ENCODE peak calls at places on chromosome 10, in nine cellular contexts. J, I, B, E, O, R, H, F and C are unnamed samples.

GRCh38 chr10:99815611-99816010 is 33.2 kb downstream of the ABCC2 start:
- DNase-seq in J (no peak), I (no peak), B (no peak), E (no peak), O (no peak), R (no peak), H (no peak), F (no peak), C (no peak)

GRCh38 chr10:86113983-86114382 is 252.6 kb downstream of the GRID1 start:
- DNase-seq in J (no peak), I (no peak), B (peak; percentile 53), E (no peak), O (no peak), R (no peak), H (no peak), F (no peak), C (no peak)

GRCh38 chr10:70055550-70055949 is 2.9 kb downstream of the MACROH2A2 start:
- DNase-seq in J (no peak), I (no peak), B (no peak), E (no peak), O (no peak), R (no peak), H (no peak), F (no peak), C (no peak)

GRCh38 chr10:125217986-125218675 is 57.8 kb upstream of the CTBP2 start:
- DNase-seq in J (no peak), I (no peak), B (no peak), E (no peak), O (no peak), R (no peak), H (no peak), F (no peak), C (no peak)

GRCh38 chr10:78932861-78933260 is 135.9 kb upstream of the ZMIZ1 start:
- DNase-seq in J (no peak), I (no peak), B (no peak), E (no peak), O (no peak), R (no peak), H (no peak), F (no peak), C (peak; percentile 63)

GRCh38 chr10:79346012-79346340 is 1.3 kb upstream of the PPIF start:
- DNase-seq in J (no peak), I (no peak), B (peak; percentile 32), E (no peak), O (no peak), R (no peak), H (no peak), F (no peak), C (no peak)

GRCh38 chr10:69458426-69459100 is 7.3 kb downstream of the TSPAN15 start:
- DNase-seq in J (no peak), I (no peak), B (no peak), E (no peak), O (no peak), R (no peak), H (peak; percentile 88), F (no peak), C (peak; percentile 87)

GRCh38 chr10:3106908-3107425 is 39.6 kb downstream of the PFKP start:
- DNase-seq in J (no peak), I (no peak), B (no peak), E (no peak), O (no peak), R (no peak), H (no peak), F (no peak), C (no peak)

GRCh38 chr10:43216931-43217562 is 49.8 kb downstream of the RASGEF1A start:
- DNase-seq in J (no peak), I (no peak), B (no peak), E (no peak), O (no peak), R (no peak), H (no peak), F (no peak), C (no peak)

GRCh38 chr10:119118231-119118630 is 14.3 kb downstream of the DENND10 start:
- DNase-seq in J (no peak), I (no peak), B (no peak), E (no peak), O (no peak), R (no peak), H (no peak), F (no peak), C (no peak)

GRCh38 chr10:119115921-119116320 is 12.0 kb downstream of the DENND10 start:
- DNase-seq in J (no peak), I (no peak), B (no peak), E (no peak), O (no peak), R (no peak), H (no peak), F (no peak), C (no peak)

GRCh38 chr10:119116326-119116951 is 12.5 kb downstream of the DENND10 start:
- DNase-seq in J (no peak), I (no peak), B (no peak), E (no peak), O (no peak), R (peak; percentile 54), H (no peak), F (no peak), C (no peak)

GRCh38 chr10:119111968-119112515 is 8.1 kb downstream of the DENND10 start:
- DNase-seq in J (no peak), I (no peak), B (no peak), E (no peak), O (no peak), R (no peak), H (no peak), F (no peak), C (no peak)

DNA sequence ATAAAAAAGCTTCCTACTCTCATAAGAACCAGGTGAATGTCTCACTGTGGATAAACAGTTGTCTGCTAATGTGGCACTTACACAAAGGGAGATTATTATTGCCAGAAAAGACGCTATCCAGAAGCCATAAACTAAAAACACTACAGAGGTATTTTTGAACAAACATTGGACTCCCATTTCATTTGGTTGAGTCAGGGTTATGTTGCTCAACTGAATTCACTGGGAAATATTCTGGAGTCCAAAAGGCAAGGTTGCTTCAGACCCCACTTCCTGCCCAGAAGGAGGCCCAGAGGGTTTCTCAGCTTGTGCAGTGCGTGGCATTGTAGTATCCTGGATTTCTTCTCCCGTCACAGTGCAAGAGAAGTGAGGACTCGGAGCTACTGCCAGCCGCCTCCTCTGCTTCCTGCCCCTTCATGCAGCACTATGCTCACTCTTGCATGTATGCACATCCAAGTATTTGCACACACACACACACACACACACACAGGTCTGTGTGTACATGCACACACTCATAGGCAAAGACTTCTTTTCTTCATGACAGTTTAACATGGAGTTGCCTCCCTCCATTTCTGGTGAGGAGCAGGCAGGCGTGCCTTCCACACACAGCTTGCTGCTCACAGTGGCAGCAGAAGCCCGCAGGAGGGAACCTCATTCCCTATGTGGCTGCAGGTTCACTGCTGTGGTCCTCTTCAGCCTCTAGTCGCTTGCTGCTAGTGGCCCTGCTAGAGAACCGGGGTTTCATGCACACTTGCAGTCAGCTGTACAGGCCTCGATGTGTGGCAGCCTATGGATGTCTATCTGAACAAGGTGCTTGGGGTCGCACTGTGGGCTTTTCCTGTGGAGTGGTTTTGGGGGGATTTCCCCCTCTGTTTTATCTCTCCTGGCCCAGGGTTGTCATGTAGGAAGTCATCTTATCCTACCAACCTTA is 10.2 kb downstream of the DENND10 start:
- DNase-seq in J (no peak), I (no peak), B (no peak), E (no peak), O (peak; percentile 53), R (peak; percentile 98), H (no peak), F (no peak), C (no peak)
- TF ChIP-seq EP300 in J (no peak), I (no peak), B (no peak), E (no peak), O (no peak), R (peak; percentile 97), H (no peak), F (no peak), C (no peak)

GRCh38 chr10:112680586-112680985 is 233.6 kb downstream of the VTI1A start:
- DNase-seq in J (no peak), I (no peak), B (no peak), E (no peak), O (no peak), R (no peak), H (no peak), F (no peak), C (no peak)
- H3K27ac ChIP-seq in J (no peak overlapping the region), I (no peak overlapping the region), B (no peak overlapping the region), E (no peak overlapping the region), O (no peak overlapping the region), R (no peak overlapping the region), H (no peak overlapping the region), F (no peak overlapping the region), C (no peak overlapping the region)

DNA sequence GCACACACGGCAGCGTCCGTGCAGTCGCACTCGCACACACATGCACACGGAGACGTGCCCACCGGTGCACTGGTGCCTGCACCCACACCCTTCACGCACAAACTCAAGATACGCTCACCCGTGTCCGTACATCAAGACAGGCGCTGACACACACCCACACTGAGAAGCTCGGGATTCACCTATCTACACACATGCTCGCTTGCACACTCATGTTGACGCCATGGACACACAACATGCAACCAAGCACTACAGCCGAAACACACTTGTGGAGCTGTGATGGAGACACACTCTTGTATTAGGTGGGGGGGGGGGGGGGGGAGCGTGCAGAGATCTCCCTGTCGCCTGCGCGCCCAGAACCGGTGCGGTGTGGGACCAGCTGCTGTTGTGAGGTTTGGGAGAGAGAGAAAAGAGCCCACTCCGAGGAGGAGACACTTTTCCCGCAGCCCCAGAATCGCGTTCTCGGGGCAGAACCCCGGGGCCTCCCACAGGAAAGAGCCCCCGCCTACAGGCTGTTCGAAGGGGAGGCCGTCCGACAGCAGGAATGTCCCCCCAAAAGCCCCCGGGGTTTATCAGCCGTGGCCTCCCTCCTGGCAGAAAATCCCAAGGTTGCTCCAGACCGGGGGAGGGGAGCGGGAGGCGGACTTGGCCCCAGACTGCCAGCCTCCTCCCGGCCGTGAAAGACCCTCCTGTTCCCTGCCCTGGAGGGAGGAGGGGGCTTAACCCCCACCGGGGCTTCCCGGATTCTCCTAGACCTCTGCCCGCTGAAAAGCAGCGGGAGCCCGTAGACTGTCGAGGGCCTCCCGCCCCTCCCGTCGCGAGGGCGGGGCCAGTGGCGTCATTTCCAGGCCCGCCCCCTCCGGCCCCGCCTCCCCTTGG is 466 bp upstream of the NFKB2 start:
- DNase-seq in J (peak; percentile 98), I (peak; percentile 84), B (peak; percentile 95), E (peak; percentile 80), O (peak; percentile 89), R (peak; percentile 65), H (peak; percentile 92), F (peak; percentile 94), C (peak; percentile 92)
- TF ChIP-seq POLR2A in J (peak; percentile 76), I (peak; percentile 77), B (peak; percentile 35), E (no peak), O (no peak), R (peak; percentile 54), H (peak; percentile 67), F (peak; percentile 92), C (no peak)

DNA sequence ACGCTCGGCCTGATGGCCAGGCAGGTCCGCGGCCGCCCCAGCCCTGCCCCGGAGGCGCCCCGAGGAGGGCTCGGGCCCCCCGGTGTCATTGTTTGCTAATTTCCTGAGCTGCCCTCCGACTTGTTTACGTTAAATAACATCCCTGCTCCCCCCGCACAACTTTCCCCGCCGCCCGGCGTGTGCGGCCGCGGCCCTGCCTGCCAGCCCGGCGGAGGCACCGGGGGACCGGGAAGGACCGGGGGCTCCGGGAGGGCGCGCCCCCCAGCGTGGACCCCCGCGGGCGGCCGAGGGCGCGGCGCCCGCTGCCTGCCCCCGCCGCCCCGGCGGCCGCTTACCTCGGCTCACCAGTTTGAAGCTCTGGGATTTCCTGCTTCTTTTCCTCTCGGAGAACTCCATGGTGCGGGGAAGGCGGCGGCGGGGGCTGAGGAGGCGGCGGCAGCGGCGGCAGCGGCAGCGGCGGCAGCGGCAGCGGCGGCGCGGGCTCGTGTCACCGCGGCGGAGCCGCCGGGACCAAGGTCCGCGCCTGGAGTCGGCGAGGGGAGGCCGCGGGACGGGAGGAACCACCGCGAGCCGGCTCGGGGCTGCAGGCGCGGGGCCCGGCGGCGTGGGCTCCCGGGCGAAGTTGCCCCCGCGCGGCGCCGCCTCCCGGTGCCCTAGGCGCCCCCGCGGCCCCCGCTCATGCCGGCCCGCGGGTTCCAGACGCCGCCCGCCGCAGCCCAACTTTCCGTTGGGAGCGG is 508 bp downstream of the BEND7 start:
- DNase-seq in J (no peak), I (no peak), B (no peak), E (peak; percentile 36), O (peak; percentile 18), R (no peak), H (peak; percentile 43), F (peak; percentile 56), C (peak; percentile 36)
- TF ChIP-seq EP300 in J (no peak), I (no peak), B (no peak), E (no peak), O (no peak), R (no peak), H (no peak), F (no peak), C (no peak)